ENCODE peak calls at places on chromosome 22, in four cellular contexts. N is CD8-positive, alpha-beta memory T cell; W is BJ; I is ecto neural progenitor cell. S is an unnamed sample.

GRCh38 chr22:17346578-17346977 is 22.7 kb upstream of the CECR2 start:
- DNase-seq in I (no peak), W (no peak), N (no peak), S (no peak)

GRCh38 chr22:19672054-19672776 is 42.1 kb upstream of the SEPTIN5 start:
- DNase-seq in W (no peak), N (no peak), I (no peak), S (no peak)

GRCh38 chr22:42313804-42314581 is 43.5 kb upstream of the TCF20 start:
- DNase-seq in N (no peak), I (peak), W (no peak), S (no peak)

GRCh38 chr22:39446239-39446721 is 10.5 kb upstream of the MGAT3 start:
- DNase-seq in N (no peak), W (no peak), I (no peak), S (no peak)

GRCh38 chr22:39301926-39302325 is 17.5 kb downstream of the RPL3 start:
- DNase-seq in N (no peak), W (no peak), I (no peak), S (no peak)

GRCh38 chr22:18091916-18092526 is 14.2 kb downstream of the PEX26 start:
- DNase-seq in N (peak), W (no peak), I (no peak), S (no peak)

GRCh38 chr22:24830205-24830979 is 24.4 kb downstream of the SGSM1 start:
- DNase-seq in N (no peak), I (no peak), W (no peak), S (no peak)

GRCh38 chr22:33772793-33773192 is 147.5 kb downstream of the LARGE1 start:
- DNase-seq in I (no peak), N (no peak), W (no peak), S (no peak)

GRCh38 chr22:48089601-48090331 is 1327.3 kb downstream of the TBC1D22A start:
- DNase-seq in W (no peak), N (no peak), I (no peak), S (peak)

GRCh38 chr22:26474687-26475086 is 8.9 kb downstream of the HPS4 start:
- DNase-seq in I (no peak), N (no peak), W (no peak), S (no peak)

S was measured in GM04503.